ENCODE peak calls at places on chromosomes 4 and X, in four cellular contexts. B is activated T-cell treated with anti-CD3 and anti-CD28 coated beads for 1 hour; J is stimulated activated CD4-positive, alpha-beta T cell treated with anti-CD3 and anti-CD28 coated beads, TNF-alpha, amount 100 ng/mL, for 4 hours; P is hypothalamus. W is an unnamed sample.

GRCh38 chr4:40038972-40039371 is 17.7 kb upstream of the N4BP2 start:
- DNase-seq in B (no peak), J (no peak), P (no peak), W (no peak)

GRCh38 chr4:51830146-51830545 is 12.8 kb upstream of the DCUN1D4 start:
- DNase-seq in B (no peak), J (no peak), P (no peak), W (no peak)

GRCh38 chr4:186859420-186859819 is 135.8 kb upstream of the FAT1 start:
- DNase-seq in B (no peak), J (no peak), P (no peak), W (no peak)

GRCh38 chr4:2327579-2327978 is 65.7 kb upstream of the MXD4 start:
- DNase-seq in B (no peak), J (no peak), P (no peak), W (no peak)

GRCh38 chr4:181582595-181582994 is 660.6 kb upstream of the TENM3 start:
- DNase-seq in B (no peak), J (no peak), P (no peak), W (no peak)

GRCh38 chr4:145887241-145887964 is 51.2 kb downstream of the ZNF827 start:
- DNase-seq in B (no peak), J (no peak), P (no peak), W (no peak)

GRCh38 chr4:181289203-181289602 is 954.0 kb upstream of the TENM3 start:
- DNase-seq in B (no peak), J (no peak), P (no peak), W (no peak)

GRCh38 chr4:139736257-139736626 is 70.6 kb downstream of the MGST2 start:
- DNase-seq in B (no peak), J (no peak), P (no peak), W (no peak)

GRCh38 chrX:115966920-115967319 is 203.6 kb upstream of the AGTR2 start:
- DNase-seq in B (no peak), J (no peak), P (no peak), W (no peak)

GRCh38 chrX:10175317-10175871 is 18.6 kb downstream of the CLCN4 start:
- DNase-seq in B (no peak), J (no peak), P (no peak), W (no peak)

GRCh38 chr4:118920247-118920646 is 31.6 kb downstream of the SYNPO2 start:
- DNase-seq in B (no peak), J (no peak), P (no peak), W (no peak)

GRCh38 chr4:16225996-16226815 is at the start of gene TAPT1:
- DNase-seq in B (peak; percentile 64), J (peak; percentile 47), P (peak; percentile 58), W (peak; percentile 94)

GRCh38 chr4:48329976-48330375 is 11.4 kb upstream of the SLAIN2 start:
- DNase-seq in B (no peak), J (no peak), P (no peak), W (no peak)

GRCh38 chr4:74531952-74532794 is 87.2 kb downstream of the AREG start:
- DNase-seq in B (no peak), J (no peak), P (no peak), W (no peak)

GRCh38 chrX:116596010-116596409 is 133.2 kb upstream of the CT83 start:
- DNase-seq in B (no peak), J (no peak), P (no peak), W (no peak)

GRCh38 chr4:88697588-88698329 is at the start of gene NAP1L5:
- DNase-seq in B (peak; percentile 38), J (peak; percentile 29), P (peak; percentile 65), W (peak; percentile 84)

GRCh38 chr4:74327751-74328150 is 19.5 kb downstream of the EPGN start:
- DNase-seq in B (no peak), J (no peak), P (no peak), W (no peak)

GRCh38 chrX:39766882-39767281 is 330.9 kb downstream of the BCOR start:
- DNase-seq in B (no peak), J (no peak), P (peak; percentile 25), W (no peak)

GRCh38 chr4:32847466-32847865 is 2127.3 kb downstream of the PCDH7 start:
- DNase-seq in B (no peak), J (no peak), P (no peak), W (no peak)

GRCh38 chrX:150324035-150324728 is 38.9 kb upstream of the MAMLD1 start:
- DNase-seq in B (no peak), J (no peak), P (no peak), W (no peak)

GRCh38 chr4:111074523-111075114 is 451.7 kb upstream of the PITX2 start:
- DNase-seq in B (no peak), J (no peak), P (no peak), W (peak; percentile 42)

GRCh38 chrX:9378980-9379696 is 85.7 kb upstream of the TBL1X start:
- DNase-seq in B (no peak), J (no peak), P (no peak), W (no peak)

GRCh38 chr4:123997116-123997515 is 600.5 kb downstream of the SPRY1 start:
- DNase-seq in B (no peak), J (no peak), P (peak; percentile 5), W (no peak)

W was measured in kidney.